ENCODE peak calls at places on chromosomes 11 and 22, in six cellular contexts. Q, A, F, W, U and H are unnamed samples.

GRCh38 chr22:25748704-25749103 is 6.7 kb downstream of the MYO18B start:
- DNase-seq in Q (no peak), A (no peak), F (no peak), W (no peak), U (peak), H (no peak)

GRCh38 chr11:61098778-61099177 is 3.5 kb upstream of the CD5 start:
- DNase-seq in Q (no peak), A (no peak), F (no peak), W (no peak), U (no peak), H (no peak)

GRCh38 chr11:61488651-61489291 is 19.8 kb upstream of the LRRC10B start:
- DNase-seq in Q (no peak), A (peak), F (peak), W (peak), U (peak), H (no peak)

GRCh38 chr11:65945430-65945911 is at the start of gene TSGA10IP:
- DNase-seq in Q (no peak), A (no peak), F (peak), W (no peak), U (no peak), H (no peak)

GRCh38 chr11:68341557-68342458 is 29.4 kb downstream of the LRP5 start:
- DNase-seq in Q (no peak), A (no peak), F (no peak), W (no peak), U (no peak), H (no peak)

GRCh38 chr11:130510407-130511006 is 62.1 kb downstream of the ADAMTS15 start:
- DNase-seq in Q (no peak), A (no peak), F (no peak), W (no peak), U (no peak), H (no peak)

GRCh38 chr22:35299217-35299716 is 427 bp upstream of the TOM1 start:
- DNase-seq in Q (no peak), A (peak), F (no peak), W (no peak), U (peak), H (no peak)

GRCh38 chr11:83044958-83045712 is 26.6 kb downstream of the RAB30 start:
- DNase-seq in Q (no peak), A (no peak), F (no peak), W (no peak), U (no peak), H (peak)

GRCh38 chr22:50218996-50219727 is 18.4 kb downstream of the SELENOO start:
- DNase-seq in Q (peak), A (peak), F (no peak), W (no peak), U (peak), H (no peak)

GRCh38 chr22:39314251-39314971 is 5.0 kb downstream of the RPL3 start:
- DNase-seq in Q (no peak), A (peak), F (no peak), W (no peak), U (no peak), H (no peak)

GRCh38 chr11:64834723-64835615 is 9.5 kb downstream of the CDC42BPG start:
- DNase-seq in Q (no peak), A (peak), F (no peak), W (no peak), U (no peak), H (no peak)

GRCh38 chr22:26564672-26565071 is 25.3 kb downstream of the TPST2 start:
- DNase-seq in Q (no peak), A (no peak), F (no peak), W (no peak), U (no peak), H (no peak)

GRCh38 chr11:32391965-32392553 is 43.3 kb downstream of the WT1 start:
- DNase-seq in Q (no peak), A (no peak), F (no peak), W (no peak), U (no peak), H (no peak)

GRCh38 chr11:122309262-122309925 is 193.4 kb upstream of the BLID start:
- DNase-seq in Q (no peak), A (no peak), F (no peak), W (no peak), U (no peak), H (no peak)

GRCh38 chr11:65433657-65434056 is 11.1 kb downstream of the NEAT1 start:
- DNase-seq in Q (no peak), A (no peak), F (no peak), W (no peak), U (no peak), H (no peak)

GRCh38 chr11:20088368-20089260 is 71.7 kb downstream of the DBX1 start:
- DNase-seq in Q (no peak), A (no peak), F (no peak), W (no peak), U (peak), H (no peak)

GRCh38 chr11:61541568-61541967 is 33.0 kb downstream of the LRRC10B start:
- DNase-seq in Q (peak), A (no peak), F (peak), W (no peak), U (no peak), H (peak)

GRCh38 chr11:33347490-33348125 is 90.4 kb downstream of the HIPK3 start:
- DNase-seq in Q (no peak), A (no peak), F (no peak), W (no peak), U (no peak), H (peak)

GRCh38 chr11:90222459-90223247 is at the start of gene CHORDC1:
- DNase-seq in Q (peak), A (peak), F (peak), W (peak), U (peak), H (peak)

GRCh38 chr11:3920148-3920852 is 64.8 kb downstream of the STIM1 start:
- DNase-seq in Q (peak), A (no peak), F (no peak), W (no peak), U (no peak), H (no peak)

GRCh38 chr11:117045196-117045595 is 53.0 kb downstream of the SIK3 start:
- DNase-seq in Q (peak), A (no peak), F (peak), W (no peak), U (peak), H (no peak)

GRCh38 chr22:29306830-29307657 is 594 bp downstream of the GAS2L1 start:
- DNase-seq in Q (no peak), A (peak), F (peak), W (peak), U (peak), H (peak)

GRCh38 chr11:123286761-123287160 is 91.7 kb upstream of the CLMP start:
- DNase-seq in Q (no peak), A (no peak), F (no peak), W (no peak), U (no peak), H (no peak)

GRCh38 chr22:20912494-20912893 is 4.7 kb upstream of the CRKL start:
- DNase-seq in Q (no peak), A (no peak), F (no peak), W (no peak), U (no peak), H (no peak)

GRCh38 chr11:749731-750130 is 2.5 kb downstream of the TALDO1 start:
- DNase-seq in Q (no peak), A (no peak), F (no peak), W (no peak), U (no peak), H (no peak)

GRCh38 chr11:9396752-9397151 is 12.3 kb downstream of the IPO7 start:
- DNase-seq in Q (no peak), A (no peak), F (no peak), W (no peak), U (no peak), H (peak)

GRCh38 chr11:45180888-45181594 is 34.6 kb downstream of the PRDM11 start:
- DNase-seq in Q (no peak), A (peak), F (peak), W (peak), U (no peak), H (no peak)

GRCh38 chr22:22710719-22711531 is 66.5 kb downstream of the GGTLC2 start:
- DNase-seq in Q (no peak), A (peak), F (peak), W (peak), U (peak), H (peak)

GRCh38 chr22:30425616-30426394 is at the start of gene MTFP1:
- DNase-seq in Q (no peak), A (peak), F (peak), W (peak), U (peak), H (peak)

DNA sequence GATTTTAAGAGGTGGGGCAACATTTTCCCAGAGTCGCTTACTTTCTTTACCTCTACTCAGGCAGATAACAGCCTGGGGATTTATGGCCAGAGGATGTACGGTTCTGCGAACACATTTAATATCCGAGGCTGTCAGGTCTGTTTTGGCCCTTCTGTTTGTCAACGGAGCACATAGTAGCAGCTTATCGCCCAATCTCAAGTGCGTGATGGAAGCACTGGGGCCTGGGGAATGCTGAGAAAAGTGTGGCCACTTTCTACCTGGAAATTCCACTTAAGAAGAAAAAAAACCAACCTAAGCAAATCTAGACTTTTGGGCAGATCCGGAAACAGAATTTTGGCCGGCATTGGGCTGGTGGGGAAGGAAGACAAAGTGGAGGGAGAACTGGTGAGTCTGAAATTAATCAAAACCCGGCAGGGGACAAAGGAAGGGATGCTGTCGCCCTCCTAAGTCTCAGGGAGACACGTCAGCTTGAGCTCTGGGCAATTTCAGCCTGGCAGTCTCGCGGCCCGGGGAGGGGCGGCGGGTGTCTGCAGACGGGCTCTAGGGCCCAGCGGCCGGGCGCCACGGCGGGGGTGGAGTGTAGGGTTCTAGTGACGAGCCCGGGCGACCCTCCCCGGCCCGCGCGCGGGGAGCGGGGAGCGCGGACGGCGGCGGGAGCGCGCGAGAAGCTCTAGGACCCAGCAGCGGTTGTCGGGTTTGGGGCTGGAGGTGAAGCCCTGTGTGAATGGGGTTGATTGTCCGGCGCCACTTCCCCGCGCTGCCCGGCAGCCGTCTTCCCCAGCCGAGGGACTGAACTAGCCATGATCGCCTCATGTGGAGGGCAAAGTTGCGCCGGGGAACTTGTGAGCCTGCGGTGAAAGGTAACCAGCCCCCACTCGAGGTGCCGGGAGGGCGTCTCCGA is at the start of gene AMOTL1:
- DNase-seq in Q (peak), A (peak), F (peak), W (peak), U (peak), H (peak)
- TF ChIP-seq CTCF in Q (peak), A (no peak), F (no peak), W (no peak), U (peak), H (no peak)

GRCh38 chr11:70067591-70068341 is 10.4 kb upstream of the ANO1 start:
- DNase-seq in Q (no peak), A (no peak), F (peak), W (peak), U (peak), H (peak)
- TF ChIP-seq CTCF in Q (no peak), A (no peak), F (peak), W (no peak), U (no peak), H (no peak)

GRCh38 chr11:1839204-1839923 is 583 bp downstream of the TNNI2 start:
- DNase-seq in Q (no peak), A (no peak), F (no peak), W (no peak), U (no peak), H (no peak)

GRCh38 chr11:1836011-1836945 is 1.5 kb downstream of the SYT8 start:
- DNase-seq in Q (no peak), A (peak), F (no peak), W (no peak), U (no peak), H (no peak)

GRCh38 chr11:1838426-1839131 is at the start of gene TNNI2:
- DNase-seq in Q (no peak), A (peak), F (no peak), W (no peak), U (no peak), H (no peak)

GRCh38 chr11:1837171-1838076 is 1.4 kb upstream of the TNNI2 start:
- DNase-seq in Q (no peak), A (peak), F (peak), W (peak), U (peak), H (peak)

DNA sequence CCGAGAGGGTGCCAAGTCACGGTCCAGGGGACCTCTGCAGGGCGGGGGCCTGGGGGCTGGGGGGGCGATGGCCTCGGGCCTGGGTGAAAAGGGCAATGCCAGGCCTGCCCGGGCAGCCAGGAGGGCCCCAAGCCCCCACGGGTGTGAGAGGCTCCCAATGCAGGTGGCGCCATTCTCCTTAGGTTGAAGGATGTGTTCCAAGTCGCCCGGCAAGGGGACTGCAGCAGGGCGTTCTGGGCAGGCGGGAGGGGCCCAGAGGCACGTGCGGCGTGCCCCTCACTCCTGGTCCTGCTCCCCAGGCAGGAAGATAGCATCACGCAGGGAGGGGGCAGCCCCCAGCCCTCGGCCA is 730 bp upstream of the TNNI2 start:
- DNase-seq in Q (no peak), A (no peak), F (no peak), W (no peak), U (no peak), H (no peak)
- TF ChIP-seq CTCF in Q (no peak), A (no peak), F (no peak), W (peak), U (no peak), H (peak)

DNA sequence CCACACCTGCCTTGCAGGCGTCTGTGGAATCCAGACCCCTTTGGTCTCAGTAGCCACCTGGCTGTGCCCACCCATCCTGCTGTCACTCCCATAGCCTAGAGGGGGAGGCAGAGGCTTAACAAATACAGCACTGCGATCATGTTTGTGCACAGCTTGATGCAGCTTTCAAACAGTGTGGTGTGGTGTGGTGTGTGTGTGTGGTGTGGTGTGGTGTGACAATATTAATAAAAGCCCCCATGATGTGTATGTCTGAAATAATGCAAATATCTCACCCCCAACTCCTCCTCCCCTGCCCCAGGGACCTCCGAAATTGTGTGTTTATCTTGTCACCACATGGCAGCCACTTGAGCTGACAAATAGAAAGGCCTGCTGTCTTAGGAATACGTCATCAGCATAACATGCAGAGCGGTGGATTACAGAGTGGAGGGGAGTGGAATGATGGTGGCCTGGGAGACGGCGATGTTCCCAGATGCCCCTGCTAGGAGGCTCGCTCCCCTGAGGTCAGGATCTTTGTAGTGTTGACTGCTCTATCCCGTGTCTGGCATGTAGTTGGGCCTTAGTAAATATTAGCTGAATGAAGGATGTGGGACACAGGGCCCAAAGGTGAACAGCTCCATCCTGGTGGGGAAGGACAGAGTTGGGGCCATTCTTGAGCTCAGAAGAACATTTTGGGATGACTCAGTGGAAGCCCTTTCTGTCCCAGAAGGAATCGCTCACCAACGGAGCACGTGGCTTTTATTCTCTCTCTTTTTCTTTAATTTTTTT is 2.8 kb downstream of the PDXP start:
- DNase-seq in Q (no peak), A (no peak), F (peak), W (no peak), U (peak), H (no peak)
- TF ChIP-seq CTCF in Q (peak), A (peak), F (peak), W (no peak), U (peak), H (peak)

GRCh38 chr11:86459002-86459385 is 84.3 kb downstream of the CCDC81 start:
- DNase-seq in Q (no peak), A (no peak), F (no peak), W (no peak), U (no peak), H (no peak)

GRCh38 chr11:86458294-86459001 is 83.8 kb downstream of the CCDC81 start:
- DNase-seq in Q (no peak), A (no peak), F (no peak), W (no peak), U (no peak), H (no peak)

GRCh38 chr11:86449993-86450629 is 75.4 kb downstream of the CCDC81 start:
- DNase-seq in Q (no peak), A (no peak), F (no peak), W (no peak), U (no peak), H (no peak)

GRCh38 chr11:86456075-86456939 is 81.6 kb downstream of the CCDC81 start:
- DNase-seq in Q (peak), A (peak), F (peak), W (peak), U (peak), H (peak)

GRCh38 chr11:86453290-86454030 is 78.8 kb downstream of the CCDC81 start:
- DNase-seq in Q (no peak), A (no peak), F (no peak), W (no peak), U (no peak), H (no peak)
- TF ChIP-seq CTCF in Q (no peak), A (no peak), F (peak), W (no peak), U (no peak), H (no peak)

GRCh38 chr22:36360871-36361383 is 26.8 kb downstream of the MYH9 start:
- DNase-seq in Q (no peak), A (no peak), F (no peak), W (no peak), U (peak), H (no peak)

GRCh38 chr22:36364255-36365019 is 23.3 kb downstream of the MYH9 start:
- DNase-seq in Q (no peak), A (no peak), F (no peak), W (no peak), U (no peak), H (no peak)

GRCh38 chr22:36362077-36362476 is 25.7 kb downstream of the MYH9 start:
- DNase-seq in Q (no peak), A (no peak), F (no peak), W (no peak), U (no peak), H (no peak)

GRCh38 chr22:36363378-36363931 is 24.3 kb downstream of the MYH9 start:
- DNase-seq in Q (no peak), A (no peak), F (no peak), W (no peak), U (peak), H (no peak)

GRCh38 chr22:36362819-36363377 is 24.9 kb downstream of the MYH9 start:
- DNase-seq in Q (no peak), A (no peak), F (no peak), W (no peak), U (no peak), H (no peak)
- TF ChIP-seq CTCF in Q (no peak), A (no peak), F (no peak), W (no peak), U (no peak), H (no peak)

GRCh38 chr11:78150754-78151153 is 11.3 kb upstream of the ALG8 start:
- DNase-seq in Q (no peak), A (no peak), F (no peak), W (no peak), U (no peak), H (no peak)

GRCh38 chr11:78150346-78150745 is 10.9 kb upstream of the ALG8 start:
- DNase-seq in Q (no peak), A (no peak), F (no peak), W (no peak), U (no peak), H (no peak)

GRCh38 chr11:78151804-78152203 is 12.4 kb upstream of the ALG8 start:
- DNase-seq in Q (no peak), A (no peak), F (no peak), W (no peak), U (no peak), H (no peak)

GRCh38 chr11:78147807-78148206 is 8.4 kb upstream of the ALG8 start:
- DNase-seq in Q (no peak), A (no peak), F (no peak), W (no peak), U (no peak), H (no peak)

DNA sequence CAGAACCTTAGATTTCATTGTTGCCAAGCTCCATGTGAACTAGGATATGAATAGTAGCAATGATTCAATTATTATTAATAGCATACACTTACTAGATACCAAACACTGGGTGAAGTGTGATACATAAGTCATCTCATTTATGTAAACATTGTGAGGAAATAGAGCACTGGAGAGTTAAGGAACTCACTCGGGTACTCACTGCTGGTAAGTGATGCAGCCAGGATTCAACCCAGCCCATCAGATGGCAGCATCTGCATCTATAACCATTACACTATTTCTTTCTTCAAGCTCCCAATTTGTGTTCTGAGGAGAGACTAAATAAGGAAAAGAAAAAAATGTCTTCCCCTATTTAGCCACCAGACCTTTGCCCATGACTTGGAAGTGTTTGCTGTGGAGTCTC is 10.2 kb upstream of the ALG8 start:
- DNase-seq in Q (peak), A (no peak), F (no peak), W (no peak), U (peak), H (no peak)
- TF ChIP-seq CTCF in Q (peak), A (peak), F (no peak), W (no peak), U (peak), H (peak)

DNA sequence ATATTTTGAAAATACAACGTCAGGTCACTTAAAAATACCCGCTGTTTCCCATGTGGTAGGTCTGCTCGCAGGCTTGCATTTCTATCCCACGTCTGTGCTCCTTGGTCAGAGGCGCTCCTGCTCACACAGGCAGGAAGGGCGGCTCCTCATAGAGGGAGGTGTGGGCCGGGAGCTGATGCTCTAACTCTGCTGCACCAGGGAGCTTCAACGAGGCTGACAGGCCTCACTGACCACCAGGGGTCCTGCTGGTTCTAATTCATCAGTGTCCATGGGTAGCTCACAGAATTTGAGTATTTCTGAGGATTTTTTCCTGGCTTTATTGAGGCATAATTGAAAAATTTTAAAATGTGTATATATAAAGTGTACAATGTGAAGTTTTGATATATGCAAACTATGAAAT is 68.5 kb downstream of the PIWIL3 start:
- DNase-seq in Q (no peak), A (no peak), F (peak), W (peak), U (no peak), H (no peak)
- TF ChIP-seq CTCF in Q (no peak), A (no peak), F (peak), W (peak), U (peak), H (no peak)